ENCODE peak calls at places on chromosomes 7 and 10, in six cellular contexts. Y is upper lobe of right lung; K is stimulated activated CD4-positive, alpha-beta T cell treated with anti-CD3 and anti-CD28 coated beads, Interleukin-15, amount 100 ng/mL, for 48 hours; Z is EL; E is lower leg skin; I is GM03348. F is an unnamed sample.

GRCh38 chr10:129935102-129935860 is 28.8 kb downstream of the EBF3 start:
- DNase-seq in K (no peak), Y (no peak), I (no peak), E (peak), Z (no peak), F (peak)

GRCh38 chr10:94061026-94061425 is 67.3 kb downstream of the PLCE1 start:
- DNase-seq in E (no peak), Z (no peak), K (no peak), Y (no peak), I (no peak), F (no peak)

GRCh38 chr10:34908472-34908871 is 93.4 kb upstream of the PARD3 start:
- DNase-seq in I (peak), Y (no peak), Z (peak), E (peak), K (no peak), F (no peak)

GRCh38 chr10:88136712-88137111 is 273.3 kb downstream of the PTEN start:
- DNase-seq in Z (no peak), K (no peak), E (no peak), I (no peak), Y (no peak), F (no peak)

GRCh38 chr10:131923059-131923756 is 22.4 kb downstream of the PPP2R2D start:
- DNase-seq in Y (no peak), K (no peak), E (no peak), I (no peak), Z (no peak), F (no peak)

GRCh38 chr10:109480836-109481235 is 442.5 kb downstream of the XPNPEP1 start:
- DNase-seq in K (no peak), E (no peak), I (peak), Z (no peak), Y (no peak), F (no peak)

GRCh38 chr10:25738776-25739175 is 195.3 kb upstream of the MYO3A start:
- DNase-seq in K (no peak), E (no peak), Y (no peak), Z (no peak), I (no peak), F (no peak)

GRCh38 chr10:58662314-58662713 is 149.6 kb downstream of the BICC1 start:
- DNase-seq in K (no peak), Z (peak), E (no peak), Y (no peak), I (peak), F (no peak)

GRCh38 chr7:7479275-7479674 is 56.4 kb downstream of the COL28A1 start:
- DNase-seq in I (no peak), Y (no peak), Z (no peak), E (no peak), K (no peak), F (no peak)

GRCh38 chr10:55464083-55464482 is 663.1 kb upstream of the PCDH15 start:
- DNase-seq in Y (no peak), E (no peak), K (no peak), Z (no peak), I (no peak), F (no peak)

GRCh38 chr10:113753020-113753692 is 1.7 kb downstream of the PLEKHS1 start:
- DNase-seq in K (no peak), Y (no peak), I (no peak), Z (no peak), E (no peak), F (no peak)

GRCh38 chr10:37975407-37975991 is 948 bp downstream of the ZNF25 start:
- DNase-seq in Z (peak), Y (no peak), E (no peak), I (peak), K (no peak), F (no peak)

GRCh38 chr10:26622891-26623290 is 74.6 kb upstream of the PDSS1 start:
- DNase-seq in K (no peak), E (no peak), Y (no peak), I (no peak), Z (no peak), F (no peak)

GRCh38 chr10:24617771-24618396 is 105.8 kb downstream of the ARHGAP21 start:
- DNase-seq in I (peak), Z (peak), Y (peak), K (peak), E (no peak), F (peak)

F was measured in pancreas.